ENCODE peak calls at places on chromosomes 3 and 15, in four cellular contexts. One of them, this sample, is unnamed.

GRCh38 chr3:170909129-170909903 is 879 bp upstream of the EIF5A2 start:
- DNase-seq in tibial artery: peak
- DNase-seq in fibroblast of the aortic adventitia: peak
- DNase-seq in epithelial cell of proximal tubule: peak
- DNase-seq in this sample: no peak

GRCh38 chr15:49282366-49282765 is 112.3 kb downstream of the GALK2 start:
- DNase-seq in tibial artery: no peak
- DNase-seq in fibroblast of the aortic adventitia: peak
- DNase-seq in epithelial cell of proximal tubule: no peak
- DNase-seq in this sample: no peak

GRCh38 chr3:133490468-133491351 is 82.8 kb upstream of the CDV3 start:
- DNase-seq in tibial artery: no peak
- DNase-seq in fibroblast of the aortic adventitia: no peak
- DNase-seq in epithelial cell of proximal tubule: no peak
- DNase-seq in this sample: no peak

GRCh38 chr3:196463478-196463756 is 31.2 kb upstream of the UBXN7 start:
- DNase-seq in tibial artery: no peak
- DNase-seq in fibroblast of the aortic adventitia: no peak
- DNase-seq in epithelial cell of proximal tubule: no peak
- DNase-seq in this sample: no peak

GRCh38 chr15:29677871-29678431 is 144.3 kb downstream of the TJP1 start:
- DNase-seq in tibial artery: no peak
- DNase-seq in fibroblast of the aortic adventitia: no peak
- DNase-seq in epithelial cell of proximal tubule: no peak
- DNase-seq in this sample: no peak

GRCh38 chr3:122230174-122230573 is 46.7 kb downstream of the CASR start:
- DNase-seq in tibial artery: no peak
- DNase-seq in fibroblast of the aortic adventitia: no peak
- DNase-seq in epithelial cell of proximal tubule: no peak
- DNase-seq in this sample: no peak

GRCh38 chr3:185746470-185746869 is 78.4 kb downstream of the IGF2BP2 start:
- DNase-seq in tibial artery: no peak
- DNase-seq in fibroblast of the aortic adventitia: no peak
- DNase-seq in epithelial cell of proximal tubule: no peak
- DNase-seq in this sample: no peak

GRCh38 chr3:173395073-173395411 is 2.5 kb upstream of the NLGN1 start:
- DNase-seq in tibial artery: no peak
- DNase-seq in fibroblast of the aortic adventitia: no peak
- DNase-seq in epithelial cell of proximal tubule: peak
- DNase-seq in this sample: no peak

GRCh38 chr3:68148471-68148870 is 494.1 kb upstream of the SUCLG2 start:
- DNase-seq in tibial artery: no peak
- DNase-seq in fibroblast of the aortic adventitia: no peak
- DNase-seq in epithelial cell of proximal tubule: no peak
- DNase-seq in this sample: no peak

GRCh38 chr3:177608443-177608842 is 411.2 kb upstream of the TBL1XR1 start:
- DNase-seq in tibial artery: no peak
- DNase-seq in fibroblast of the aortic adventitia: no peak
- DNase-seq in epithelial cell of proximal tubule: no peak
- DNase-seq in this sample: no peak

GRCh38 chr3:53235545-53235944 is 20.3 kb downstream of the TKT start:
- DNase-seq in tibial artery: no peak
- DNase-seq in fibroblast of the aortic adventitia: no peak
- DNase-seq in epithelial cell of proximal tubule: no peak
- DNase-seq in this sample: no peak

GRCh38 chr3:99871231-99871898 is 53.7 kb downstream of the CMSS1 start:
- DNase-seq in tibial artery: no peak
- DNase-seq in fibroblast of the aortic adventitia: no peak
- DNase-seq in epithelial cell of proximal tubule: no peak
- DNase-seq in this sample: no peak

GRCh38 chr3:111619833-111620232 is 24.7 kb upstream of the ZBED2 start:
- DNase-seq in tibial artery: no peak
- DNase-seq in fibroblast of the aortic adventitia: peak
- DNase-seq in epithelial cell of proximal tubule: no peak
- DNase-seq in this sample: no peak

GRCh38 chr3:194133661-194134230 is 2.2 kb upstream of the HES1 start:
- DNase-seq in tibial artery: peak
- DNase-seq in fibroblast of the aortic adventitia: no peak
- DNase-seq in epithelial cell of proximal tubule: no peak
- DNase-seq in this sample: peak

GRCh38 chr15:96130734-96131133 is 199.8 kb upstream of the NR2F2 start:
- DNase-seq in tibial artery: no peak
- DNase-seq in fibroblast of the aortic adventitia: no peak
- DNase-seq in epithelial cell of proximal tubule: no peak
- DNase-seq in this sample: no peak

GRCh38 chr3:14524920-14525660 is 15.1 kb downstream of the GRIP2 start:
- DNase-seq in tibial artery: peak
- DNase-seq in fibroblast of the aortic adventitia: no peak
- DNase-seq in epithelial cell of proximal tubule: no peak
- DNase-seq in this sample: no peak

GRCh38 chr3:5122741-5123706 is 932 bp downstream of the ARL8B start:
- DNase-seq in tibial artery: peak
- DNase-seq in fibroblast of the aortic adventitia: peak
- DNase-seq in epithelial cell of proximal tubule: peak
- DNase-seq in this sample: peak

GRCh38 chr15:41483115-41483514 is 10.6 kb upstream of the ITPKA start:
- DNase-seq in tibial artery: no peak
- DNase-seq in fibroblast of the aortic adventitia: no peak
- DNase-seq in epithelial cell of proximal tubule: no peak
- DNase-seq in this sample: no peak

GRCh38 chr15:65732698-65733097 is 59.4 kb downstream of the DENND4A start:
- DNase-seq in tibial artery: no peak
- DNase-seq in fibroblast of the aortic adventitia: no peak
- DNase-seq in epithelial cell of proximal tubule: no peak
- DNase-seq in this sample: no peak

GRCh38 chr3:32176989-32177701 is 61.3 kb upstream of the CMTM8 start:
- DNase-seq in tibial artery: no peak
- DNase-seq in fibroblast of the aortic adventitia: peak
- DNase-seq in epithelial cell of proximal tubule: no peak
- DNase-seq in this sample: no peak

GRCh38 chr3:112459750-112460149 is 39.5 kb downstream of the BTLA start:
- DNase-seq in tibial artery: no peak
- DNase-seq in fibroblast of the aortic adventitia: no peak
- DNase-seq in epithelial cell of proximal tubule: no peak
- DNase-seq in this sample: no peak

GRCh38 chr3:61252836-61253235 is 1.6 kb upstream of the FHIT start:
- DNase-seq in tibial artery: no peak
- DNase-seq in fibroblast of the aortic adventitia: no peak
- DNase-seq in epithelial cell of proximal tubule: no peak
- DNase-seq in this sample: no peak

GRCh38 chr3:143821862-143822261 is 26.4 kb downstream of the SLC9A9 start:
- DNase-seq in tibial artery: no peak
- DNase-seq in fibroblast of the aortic adventitia: no peak
- DNase-seq in epithelial cell of proximal tubule: no peak
- DNase-seq in this sample: no peak

GRCh38 chr15:59997070-59997701 is 6.9 kb upstream of the FOXB1 start:
- DNase-seq in tibial artery: no peak
- DNase-seq in fibroblast of the aortic adventitia: no peak
- DNase-seq in epithelial cell of proximal tubule: no peak
- DNase-seq in this sample: no peak

GRCh38 chr3:141863497-141863896 is 12.9 kb upstream of the ATP1B3 start:
- DNase-seq in tibial artery: no peak
- DNase-seq in fibroblast of the aortic adventitia: peak
- DNase-seq in epithelial cell of proximal tubule: no peak
- DNase-seq in this sample: no peak

GRCh38 chr3:141682007-141682406 is 56.1 kb upstream of the RNF7 start:
- DNase-seq in tibial artery: no peak
- DNase-seq in fibroblast of the aortic adventitia: no peak
- DNase-seq in epithelial cell of proximal tubule: no peak
- DNase-seq in this sample: no peak

GRCh38 chr3:21487520-21487919 is 263.5 kb downstream of the ZNF385D start:
- DNase-seq in tibial artery: no peak
- DNase-seq in fibroblast of the aortic adventitia: no peak
- DNase-seq in epithelial cell of proximal tubule: no peak
- DNase-seq in this sample: no peak

GRCh38 chr3:113249111-113249510 is 37.8 kb downstream of the BOC start:
- DNase-seq in tibial artery: no peak
- DNase-seq in fibroblast of the aortic adventitia: peak
- DNase-seq in epithelial cell of proximal tubule: no peak
- DNase-seq in this sample: no peak

GRCh38 chr15:82710208-82710555 is 507 bp upstream of the AP3B2 start:
- DNase-seq in tibial artery: no peak
- DNase-seq in fibroblast of the aortic adventitia: no peak
- DNase-seq in epithelial cell of proximal tubule: no peak
- DNase-seq in this sample: no peak

GRCh38 chr3:142244056-142244455 is 18.7 kb upstream of the GK5 start:
- DNase-seq in tibial artery: no peak
- DNase-seq in fibroblast of the aortic adventitia: no peak
- DNase-seq in epithelial cell of proximal tubule: no peak
- DNase-seq in this sample: no peak

DNA sequence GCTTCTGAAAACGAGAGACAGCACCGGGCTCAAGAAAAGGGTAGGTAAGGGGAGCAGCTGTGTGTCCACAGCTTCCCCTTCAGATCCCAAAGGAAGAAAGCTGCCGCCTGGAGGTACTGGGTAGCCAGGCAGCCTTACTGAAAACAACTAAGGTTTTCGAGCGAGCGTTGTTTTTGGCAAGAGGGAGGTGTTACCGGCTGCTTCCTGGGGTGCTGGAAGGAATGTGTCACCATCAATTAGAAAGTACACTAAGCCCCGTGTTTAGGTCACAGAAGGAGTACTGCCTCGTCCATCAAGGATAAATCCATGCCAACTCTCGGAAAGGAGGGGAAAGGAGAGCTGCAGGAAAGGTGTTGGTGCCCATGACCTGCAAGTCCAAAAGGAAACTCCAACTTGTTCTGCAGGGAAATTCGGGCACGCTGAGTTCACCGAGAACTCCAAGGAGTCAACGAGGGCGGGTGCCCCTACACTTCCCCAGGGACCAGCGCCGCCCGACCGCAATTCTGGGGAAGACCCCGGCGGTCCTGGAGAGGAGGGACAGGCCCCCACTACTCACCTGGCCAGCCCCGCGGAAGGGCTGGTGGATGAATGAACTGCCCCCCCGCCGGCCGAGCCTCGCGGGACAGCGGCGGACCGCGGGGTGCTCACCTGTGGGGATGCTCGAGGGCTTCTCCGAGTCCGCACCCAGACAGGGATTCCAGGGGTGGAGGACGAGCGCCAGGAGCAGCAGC is 586 bp downstream of the PLOD2 start:
- DNase-seq in tibial artery: peak
- DNase-seq in fibroblast of the aortic adventitia: peak
- DNase-seq in epithelial cell of proximal tubule: no peak
- DNase-seq in this sample: peak
- TF ChIP-seq CTCF in tibial artery: peak
- TF ChIP-seq CTCF in fibroblast of the aortic adventitia: peak
- TF ChIP-seq CTCF in epithelial cell of proximal tubule: peak
- TF ChIP-seq CTCF in this sample: peak

GRCh38 chr3:145780301-145780700 is 380.7 kb downstream of the PLOD2 start:
- DNase-seq in tibial artery: no peak
- DNase-seq in fibroblast of the aortic adventitia: no peak
- DNase-seq in epithelial cell of proximal tubule: no peak
- DNase-seq in this sample: no peak

DNA sequence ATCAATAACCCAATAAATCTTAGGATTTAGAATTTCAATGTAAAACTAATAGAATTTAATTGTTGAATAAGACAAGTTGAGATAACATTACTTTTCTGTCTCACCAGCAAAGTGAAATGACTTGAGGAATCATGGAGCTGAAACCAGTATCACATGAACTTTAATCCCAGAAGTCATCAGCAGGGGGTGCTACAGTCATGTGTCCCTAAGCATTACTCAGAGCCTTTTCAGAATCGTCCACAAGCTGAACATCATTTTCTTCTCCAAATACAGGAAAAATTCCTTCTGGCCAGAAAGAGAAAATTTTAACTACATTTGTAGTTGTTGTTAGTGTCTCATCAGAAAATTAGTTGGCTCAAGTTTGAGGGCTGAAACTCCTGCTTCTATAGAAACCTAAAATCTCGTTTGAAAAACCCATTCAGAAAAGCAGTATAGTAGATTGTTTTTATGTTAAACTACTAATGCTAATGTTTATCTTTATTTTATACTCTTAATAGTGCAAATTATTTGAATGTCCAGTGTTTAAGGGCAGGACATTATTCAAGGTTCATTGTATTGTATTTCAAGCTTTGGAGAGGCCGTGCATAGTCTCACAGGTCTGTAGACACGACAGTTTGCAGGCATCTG is 384.1 kb downstream of the PLOD2 start:
- DNase-seq in tibial artery: no peak
- DNase-seq in fibroblast of the aortic adventitia: peak
- DNase-seq in epithelial cell of proximal tubule: peak
- DNase-seq in this sample: no peak
- TF ChIP-seq CTCF in tibial artery: no peak
- TF ChIP-seq CTCF in fibroblast of the aortic adventitia: peak
- TF ChIP-seq CTCF in epithelial cell of proximal tubule: peak
- TF ChIP-seq CTCF in this sample: no peak

GRCh38 chr3:52055537-52056351 is 627 bp downstream of the DUSP7 start:
- DNase-seq in tibial artery: no peak
- DNase-seq in fibroblast of the aortic adventitia: peak
- DNase-seq in epithelial cell of proximal tubule: no peak
- DNase-seq in this sample: peak

GRCh38 chr3:52053307-52054304 is 2.8 kb downstream of the DUSP7 start:
- DNase-seq in tibial artery: peak
- DNase-seq in fibroblast of the aortic adventitia: peak
- DNase-seq in epithelial cell of proximal tubule: no peak
- DNase-seq in this sample: peak

GRCh38 chr3:52056521-52056967 is at the start of gene DUSP7:
- DNase-seq in tibial artery: peak
- DNase-seq in fibroblast of the aortic adventitia: peak
- DNase-seq in epithelial cell of proximal tubule: no peak
- DNase-seq in this sample: peak

GRCh38 chr3:52052831-52053306 is 3.5 kb downstream of the DUSP7 start:
- DNase-seq in tibial artery: peak
- DNase-seq in fibroblast of the aortic adventitia: peak
- DNase-seq in epithelial cell of proximal tubule: no peak
- DNase-seq in this sample: peak

DNA sequence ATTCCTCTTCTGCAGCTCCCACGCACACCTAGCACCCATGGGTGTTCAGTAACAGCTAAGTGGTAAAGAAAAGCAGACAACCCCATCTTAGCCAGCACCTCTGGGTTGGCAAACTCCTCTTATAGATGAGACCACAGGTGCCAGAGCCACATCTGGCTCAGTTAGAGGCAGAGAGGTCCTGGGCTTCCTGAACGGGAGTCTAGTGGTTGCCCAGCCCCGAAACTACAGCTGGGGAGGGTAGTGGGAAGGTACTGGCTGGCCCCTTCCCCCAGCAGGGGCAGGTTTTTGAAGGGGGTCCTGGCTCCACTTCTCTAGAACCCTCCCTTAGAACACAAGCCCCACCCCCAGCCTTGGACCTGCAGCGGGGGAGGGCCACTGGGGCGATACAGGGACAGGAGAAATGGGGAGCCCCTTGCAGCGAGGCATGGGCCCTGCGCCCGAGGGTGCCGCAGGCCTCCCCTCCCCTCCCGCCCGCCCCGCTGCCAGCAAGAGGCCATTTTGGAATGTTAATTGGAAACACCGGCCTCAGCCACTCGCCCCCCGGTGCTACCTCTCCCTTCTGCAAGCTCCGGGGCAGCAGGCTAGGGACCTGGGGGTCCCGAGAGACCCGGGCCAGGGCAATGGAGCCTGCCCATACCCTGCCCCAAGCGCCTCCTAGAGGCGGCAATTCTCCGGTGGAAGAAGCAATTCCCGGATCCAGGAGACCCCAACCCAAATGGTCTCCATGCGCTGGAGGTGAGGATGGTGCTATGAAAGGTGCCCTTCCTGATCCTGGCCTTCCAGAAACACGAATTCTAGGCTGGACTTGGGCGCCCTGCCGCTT is 1.5 kb downstream of the DUSP7 start:
- DNase-seq in tibial artery: no peak
- DNase-seq in fibroblast of the aortic adventitia: no peak
- DNase-seq in epithelial cell of proximal tubule: no peak
- DNase-seq in this sample: no peak
- TF ChIP-seq CTCF in tibial artery: no peak
- TF ChIP-seq CTCF in fibroblast of the aortic adventitia: peak
- TF ChIP-seq CTCF in epithelial cell of proximal tubule: peak
- TF ChIP-seq CTCF in this sample: peak

GRCh38 chr3:97138914-97139541 is 324.6 kb downstream of the EPHA6 start:
- DNase-seq in tibial artery: no peak
- DNase-seq in fibroblast of the aortic adventitia: no peak
- DNase-seq in epithelial cell of proximal tubule: no peak
- DNase-seq in this sample: no peak
- TF ChIP-seq CTCF in tibial artery: no peak
- TF ChIP-seq CTCF in fibroblast of the aortic adventitia: no peak
- TF ChIP-seq CTCF in epithelial cell of proximal tubule: peak
- TF ChIP-seq CTCF in this sample: no peak